ENCODE peak calls at places on chromosomes 2 and 18, in seven cellular contexts. One of them, this sample, is unnamed.

GRCh38 chr2:119888673-119889072 is 124.2 kb upstream of the EPB41L5 start:
- DNase-seq in lower lobe of right lung: no peak
- DNase-seq in OCI-LY7: no peak
- DNase-seq in CD8-positive, alpha-beta T cell: no peak
- DNase-seq in kidney: no peak
- DNase-seq in IMR-90: peak
- DNase-seq in right cardiac atrium: no peak
- DNase-seq in this sample: no peak

GRCh38 chr2:190640124-190640523 is 8.8 kb upstream of the NAB1 start:
- DNase-seq in lower lobe of right lung: no peak
- DNase-seq in OCI-LY7: no peak
- DNase-seq in CD8-positive, alpha-beta T cell: no peak
- DNase-seq in kidney: no peak
- DNase-seq in IMR-90: peak
- DNase-seq in right cardiac atrium: no peak
- DNase-seq in this sample: no peak

GRCh38 chr2:118834901-118835738 is 12.3 kb downstream of the EN1 start:
- DNase-seq in lower lobe of right lung: no peak
- DNase-seq in OCI-LY7: no peak
- DNase-seq in CD8-positive, alpha-beta T cell: no peak
- DNase-seq in kidney: no peak
- DNase-seq in IMR-90: no peak
- DNase-seq in right cardiac atrium: no peak
- DNase-seq in this sample: no peak

GRCh38 chr18:79403723-79404566 is 8.2 kb downstream of the NFATC1 start:
- DNase-seq in lower lobe of right lung: peak
- DNase-seq in OCI-LY7: no peak
- DNase-seq in CD8-positive, alpha-beta T cell: no peak
- DNase-seq in kidney: peak
- DNase-seq in IMR-90: no peak
- DNase-seq in right cardiac atrium: peak
- DNase-seq in this sample: no peak

GRCh38 chr2:142170847-142171246 is 40.0 kb upstream of the LRP1B start:
- DNase-seq in lower lobe of right lung: no peak
- DNase-seq in OCI-LY7: no peak
- DNase-seq in CD8-positive, alpha-beta T cell: no peak
- DNase-seq in kidney: no peak
- DNase-seq in IMR-90: no peak
- DNase-seq in right cardiac atrium: peak
- DNase-seq in this sample: no peak

GRCh38 chr2:15142069-15142689 is 419.0 kb downstream of the NBAS start:
- DNase-seq in lower lobe of right lung: no peak
- DNase-seq in OCI-LY7: peak
- DNase-seq in CD8-positive, alpha-beta T cell: peak
- DNase-seq in kidney: no peak
- DNase-seq in IMR-90: peak
- DNase-seq in right cardiac atrium: no peak
- DNase-seq in this sample: no peak

GRCh38 chr2:177143444-177143843 is 69.2 kb upstream of the HNRNPA3 start:
- DNase-seq in lower lobe of right lung: no peak
- DNase-seq in OCI-LY7: no peak
- DNase-seq in CD8-positive, alpha-beta T cell: no peak
- DNase-seq in kidney: no peak
- DNase-seq in IMR-90: peak
- DNase-seq in right cardiac atrium: no peak
- DNase-seq in this sample: no peak

GRCh38 chr2:80748576-80748975 is 444.0 kb upstream of the LRRTM1 start:
- DNase-seq in lower lobe of right lung: no peak
- DNase-seq in OCI-LY7: peak
- DNase-seq in CD8-positive, alpha-beta T cell: no peak
- DNase-seq in kidney: no peak
- DNase-seq in IMR-90: no peak
- DNase-seq in right cardiac atrium: no peak
- DNase-seq in this sample: no peak

GRCh38 chr2:41965886-41966285 is 81.9 kb upstream of the PKDCC start:
- DNase-seq in lower lobe of right lung: no peak
- DNase-seq in OCI-LY7: no peak
- DNase-seq in CD8-positive, alpha-beta T cell: no peak
- DNase-seq in kidney: no peak
- DNase-seq in IMR-90: no peak
- DNase-seq in right cardiac atrium: peak
- DNase-seq in this sample: no peak

GRCh38 chr18:57080479-57080878 is 66.4 kb upstream of the BOD1L2 start:
- DNase-seq in lower lobe of right lung: no peak
- DNase-seq in OCI-LY7: no peak
- DNase-seq in CD8-positive, alpha-beta T cell: no peak
- DNase-seq in kidney: no peak
- DNase-seq in IMR-90: no peak
- DNase-seq in right cardiac atrium: no peak
- DNase-seq in this sample: no peak

GRCh38 chr2:76675237-76675636 is 846.9 kb downstream of the LRRTM4 start:
- DNase-seq in lower lobe of right lung: no peak
- DNase-seq in OCI-LY7: no peak
- DNase-seq in CD8-positive, alpha-beta T cell: no peak
- DNase-seq in kidney: no peak
- DNase-seq in IMR-90: no peak
- DNase-seq in right cardiac atrium: no peak
- DNase-seq in this sample: no peak

GRCh38 chr2:64945973-64946736 is 43.0 kb upstream of the SLC1A4 start:
- DNase-seq in lower lobe of right lung: peak
- DNase-seq in OCI-LY7: peak
- DNase-seq in CD8-positive, alpha-beta T cell: peak
- DNase-seq in kidney: no peak
- DNase-seq in IMR-90: peak
- DNase-seq in right cardiac atrium: peak
- DNase-seq in this sample: no peak

GRCh38 chr2:233114421-233114861 is 54.3 kb downstream of the INPP5D start:
- DNase-seq in lower lobe of right lung: no peak
- DNase-seq in OCI-LY7: no peak
- DNase-seq in CD8-positive, alpha-beta T cell: no peak
- DNase-seq in kidney: no peak
- DNase-seq in IMR-90: no peak
- DNase-seq in right cardiac atrium: no peak
- DNase-seq in this sample: no peak

GRCh38 chr2:43751476-43751875 is 22.4 kb upstream of the DYNC2LI1 start:
- DNase-seq in lower lobe of right lung: no peak
- DNase-seq in OCI-LY7: no peak
- DNase-seq in CD8-positive, alpha-beta T cell: no peak
- DNase-seq in kidney: no peak
- DNase-seq in IMR-90: no peak
- DNase-seq in right cardiac atrium: no peak
- DNase-seq in this sample: no peak

GRCh38 chr2:43748333-43748732 is 25.5 kb upstream of the DYNC2LI1 start:
- DNase-seq in lower lobe of right lung: no peak
- DNase-seq in OCI-LY7: no peak
- DNase-seq in CD8-positive, alpha-beta T cell: no peak
- DNase-seq in kidney: no peak
- DNase-seq in IMR-90: no peak
- DNase-seq in right cardiac atrium: no peak
- DNase-seq in this sample: no peak

GRCh38 chr2:43745457-43745856 is 28.4 kb upstream of the DYNC2LI1 start:
- DNase-seq in lower lobe of right lung: no peak
- DNase-seq in OCI-LY7: no peak
- DNase-seq in CD8-positive, alpha-beta T cell: no peak
- DNase-seq in kidney: no peak
- DNase-seq in IMR-90: peak
- DNase-seq in right cardiac atrium: no peak
- DNase-seq in this sample: no peak

GRCh38 chr2:43754180-43754579 is 19.7 kb upstream of the DYNC2LI1 start:
- DNase-seq in lower lobe of right lung: no peak
- DNase-seq in OCI-LY7: no peak
- DNase-seq in CD8-positive, alpha-beta T cell: no peak
- DNase-seq in kidney: no peak
- DNase-seq in IMR-90: no peak
- DNase-seq in right cardiac atrium: peak
- DNase-seq in this sample: no peak

GRCh38 chr2:43749583-43749982 is 24.3 kb upstream of the DYNC2LI1 start:
- DNase-seq in lower lobe of right lung: no peak
- DNase-seq in OCI-LY7: no peak
- DNase-seq in CD8-positive, alpha-beta T cell: no peak
- DNase-seq in kidney: no peak
- DNase-seq in IMR-90: no peak
- DNase-seq in right cardiac atrium: no peak
- DNase-seq in this sample: no peak
- H3K27ac ChIP-seq in lower lobe of right lung: no peak
- H3K27ac ChIP-seq in OCI-LY7: no peak
- H3K27ac ChIP-seq in CD8-positive, alpha-beta T cell: no peak
- H3K27ac ChIP-seq in kidney: peak
- H3K27ac ChIP-seq in IMR-90: no peak
- H3K27ac ChIP-seq in right cardiac atrium: peak
- H3K27ac ChIP-seq in this sample: no peak

DNA sequence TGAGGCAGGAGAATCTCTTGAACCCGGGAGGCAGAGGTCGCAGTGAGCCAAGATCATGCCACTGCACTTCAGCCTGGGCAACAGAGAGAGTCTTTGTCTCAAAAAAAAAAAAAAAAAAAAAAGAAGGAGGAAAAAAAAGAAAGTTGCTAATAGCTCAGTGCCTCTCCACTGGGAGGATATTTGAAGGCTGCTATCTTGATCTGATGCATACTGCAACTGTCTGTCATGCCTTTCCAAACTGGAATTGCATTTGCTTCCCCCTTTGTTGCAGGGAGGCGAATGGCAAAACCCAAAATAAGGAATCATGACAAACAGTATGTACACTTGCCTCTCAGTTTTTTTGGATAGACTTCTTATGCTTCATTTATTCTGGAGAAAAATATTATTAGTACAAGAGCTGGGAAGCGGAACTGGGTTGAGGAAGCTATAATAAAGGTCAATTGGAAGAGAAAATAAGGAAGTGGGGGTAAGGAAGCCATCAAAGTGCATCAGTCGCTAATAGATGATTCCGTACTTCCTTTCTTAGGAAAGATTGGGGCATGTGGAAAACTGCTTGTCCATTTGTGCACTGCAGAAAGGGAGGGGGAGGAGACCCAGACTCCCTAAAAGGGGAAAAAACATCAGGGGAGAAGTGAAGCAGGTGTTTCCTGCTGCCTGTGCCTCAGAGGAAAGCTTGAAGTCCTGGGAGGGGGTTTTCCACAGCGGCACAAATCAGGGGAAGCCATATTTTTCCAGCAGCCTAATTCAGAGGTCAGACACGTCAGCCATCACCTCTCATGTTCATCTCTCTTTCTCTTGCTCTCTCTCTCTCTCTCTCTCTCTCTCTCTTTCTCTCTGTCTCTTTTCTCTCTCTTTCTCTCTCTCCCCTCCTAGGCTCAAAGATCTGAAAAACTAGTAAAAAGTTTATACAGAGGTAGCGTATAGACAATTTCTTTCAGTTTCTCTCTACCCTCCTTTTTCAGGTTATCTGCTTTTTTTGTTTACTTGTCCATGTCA is 301.4 kb upstream of the TNP1 start:
- DNase-seq in lower lobe of right lung: no peak
- DNase-seq in OCI-LY7: no peak
- DNase-seq in CD8-positive, alpha-beta T cell: no peak
- DNase-seq in kidney: no peak
- DNase-seq in IMR-90: no peak
- DNase-seq in right cardiac atrium: no peak
- DNase-seq in this sample: no peak
- H3K27ac ChIP-seq in lower lobe of right lung: no peak
- H3K27ac ChIP-seq in OCI-LY7: no peak
- H3K27ac ChIP-seq in CD8-positive, alpha-beta T cell: no peak
- H3K27ac ChIP-seq in kidney: no peak
- H3K27ac ChIP-seq in IMR-90: peak
- H3K27ac ChIP-seq in right cardiac atrium: no peak
- H3K27ac ChIP-seq in this sample: no peak

GRCh38 chr2:206611736-206612135 is 30.6 kb upstream of the FAM237A start:
- DNase-seq in lower lobe of right lung: no peak
- DNase-seq in OCI-LY7: no peak
- DNase-seq in CD8-positive, alpha-beta T cell: no peak
- DNase-seq in kidney: no peak
- DNase-seq in IMR-90: no peak
- DNase-seq in right cardiac atrium: no peak
- DNase-seq in this sample: no peak
- H3K27ac ChIP-seq in lower lobe of right lung: no peak
- H3K27ac ChIP-seq in OCI-LY7: no peak
- H3K27ac ChIP-seq in CD8-positive, alpha-beta T cell: no peak
- H3K27ac ChIP-seq in kidney: no peak
- H3K27ac ChIP-seq in IMR-90: no peak
- H3K27ac ChIP-seq in right cardiac atrium: no peak
- H3K27ac ChIP-seq in this sample: no peak

DNA sequence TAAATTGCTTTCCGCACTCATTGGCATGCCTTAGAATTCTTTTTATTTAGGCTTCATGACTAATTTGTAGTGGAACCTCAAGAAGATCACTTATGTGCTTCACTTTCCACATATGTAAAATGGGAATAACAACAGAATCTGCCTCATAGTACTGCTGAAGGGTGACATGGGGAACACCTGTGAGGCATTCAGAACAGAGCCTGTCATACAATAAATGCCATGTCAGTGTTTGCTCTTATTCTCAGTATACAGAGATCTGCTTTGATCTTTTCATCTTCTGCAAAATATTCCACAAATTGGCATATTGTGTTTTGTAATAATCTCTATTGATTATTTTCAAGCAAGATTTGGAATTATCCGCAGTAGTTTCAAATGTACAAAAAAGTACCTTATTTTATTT is 17.4 kb upstream of the CPS1 start:
- DNase-seq in lower lobe of right lung: no peak
- DNase-seq in OCI-LY7: no peak
- DNase-seq in CD8-positive, alpha-beta T cell: no peak
- DNase-seq in kidney: no peak
- DNase-seq in IMR-90: no peak
- DNase-seq in right cardiac atrium: no peak
- DNase-seq in this sample: no peak
- H3K27ac ChIP-seq in lower lobe of right lung: no peak
- H3K27ac ChIP-seq in OCI-LY7: no peak
- H3K27ac ChIP-seq in CD8-positive, alpha-beta T cell: no peak
- H3K27ac ChIP-seq in kidney: no peak
- H3K27ac ChIP-seq in IMR-90: no peak
- H3K27ac ChIP-seq in right cardiac atrium: no peak
- H3K27ac ChIP-seq in this sample: no peak